ENCODE peak calls at places on chromosomes 3 and 15, in nine cellular contexts. T is stimulated activated CD8-positive, alpha-beta memory T cell treated with anti-CD3 and anti-CD28 coated beads, Interleukin-7, amount 100 ng/mL, for 48 hours; W is activated naive CD4-positive, alpha-beta T cell treated with anti-CD3 and anti-CD28 coated beads, Interleukin-2, amount 10 ng/mL, durations not matched to agents 7 days and 5 days; L is upper lobe of right lung; E is left ventricle myocardium inferior; Y is activated naive CD8-positive, alpha-beta T cell treated with anti-CD3 and anti-CD28 coated beads, Interleukin-2, amount 50 U/mL, for 24 hours; F is H7; V is NCI-H1417; I is NCI-H510A. P is an unnamed sample.

GRCh38 chr15:40282144-40282869 is 557 bp downstream of the ANKRD63 start:
- DNase-seq in T (no peak), E (peak), F (peak), V (no peak), W (peak), L (peak), I (peak), Y (peak), P (no peak)

GRCh38 chr3:171765511-171765887 is 44.8 kb downstream of the PLD1 start:
- DNase-seq in I (no peak), F (no peak), Y (no peak), V (no peak), L (no peak), W (no peak), E (no peak), T (no peak), P (no peak)

GRCh38 chr3:136559896-136560295 is 192.3 kb downstream of the STAG1 start:
- DNase-seq in W (no peak), L (no peak), F (no peak), I (no peak), T (no peak), Y (no peak), E (no peak), V (no peak), P (no peak)

GRCh38 chr3:55620361-55621025 is 133.4 kb upstream of the WNT5A start:
- DNase-seq in I (no peak), L (no peak), V (no peak), W (no peak), T (no peak), Y (no peak), F (peak), E (no peak), P (no peak)

GRCh38 chr3:14525685-14526631 is 14.2 kb downstream of the GRIP2 start:
- DNase-seq in T (no peak), F (no peak), V (no peak), Y (no peak), W (peak), I (no peak), E (no peak), L (peak), P (no peak)

GRCh38 chr15:49815937-49816336 is 195.1 kb downstream of the DTWD1 start:
- DNase-seq in Y (no peak), T (no peak), V (no peak), F (no peak), E (peak), W (no peak), L (no peak), I (no peak), P (no peak)

GRCh38 chr3:69806735-69807438 is 67.6 kb downstream of the MITF start:
- DNase-seq in L (no peak), I (no peak), E (no peak), W (no peak), T (no peak), F (no peak), Y (no peak), V (no peak), P (no peak)

GRCh38 chr3:186612721-186613636 is at the start of gene AHSG:
- DNase-seq in E (no peak), Y (no peak), I (no peak), L (no peak), W (no peak), T (no peak), V (no peak), F (no peak), P (no peak)

GRCh38 chr15:90882781-90883525 is 1.4 kb upstream of the FES start:
- DNase-seq in T (no peak), V (no peak), L (peak), E (no peak), W (no peak), I (no peak), Y (no peak), F (no peak), P (no peak)